ENCODE peak calls at places on chromosomes 2 and 18, in five cellular contexts. G, F, Q, C and J are unnamed samples.

GRCh38 chr2:107338059-107338458 is 452.1 kb upstream of the ST6GAL2 start:
- DNase-seq in G (no peak), F (peak), Q (no peak), C (no peak), J (no peak)

GRCh38 chr2:96359866-96360265 is 24.3 kb downstream of the NCAPH start:
- DNase-seq in G (no peak), F (no peak), Q (no peak), C (no peak), J (no peak)

GRCh38 chr2:118881490-118882129 is 34.2 kb upstream of the EN1 start:
- DNase-seq in G (peak), F (peak), Q (peak), C (peak), J (peak)

GRCh38 chr2:99395589-99396130 is 58.5 kb downstream of the EIF5B start:
- DNase-seq in G (no peak), F (no peak), Q (no peak), C (no peak), J (no peak)

GRCh38 chr18:13159579-13159978 is 59.0 kb upstream of the LDLRAD4 start:
- DNase-seq in G (no peak), F (peak), Q (no peak), C (peak), J (peak)

GRCh38 chr2:157466764-157467163 is 22.9 kb upstream of the CYTIP start:
- DNase-seq in G (no peak), F (no peak), Q (no peak), C (no peak), J (no peak)

GRCh38 chr2:71779306-71779855 is 326.0 kb downstream of the DYSF start:
- DNase-seq in G (no peak), F (peak), Q (no peak), C (no peak), J (peak)

GRCh38 chr2:61988462-61989366 is 83.2 kb downstream of the COMMD1 start:
- DNase-seq in G (no peak), F (peak), Q (no peak), C (no peak), J (peak)

GRCh38 chr2:39845460-39846146 is 66.5 kb upstream of the THUMPD2 start:
- DNase-seq in G (no peak), F (no peak), Q (no peak), C (peak), J (no peak)

GRCh38 chr2:128410035-128410757 is 91.5 kb upstream of the HS6ST1 start:
- DNase-seq in G (no peak), F (no peak), Q (no peak), C (no peak), J (no peak)

GRCh38 chr18:61583548-61583947 is 250.3 kb downstream of the CDH20 start:
- DNase-seq in G (no peak), F (no peak), Q (no peak), C (no peak), J (no peak)

GRCh38 chr2:141526760-141527159 is 604.1 kb downstream of the LRP1B start:
- DNase-seq in G (no peak), F (no peak), Q (no peak), C (no peak), J (no peak)

GRCh38 chr2:59752512-59752911 is 800.9 kb downstream of the BCL11A start:
- DNase-seq in G (no peak), F (no peak), Q (no peak), C (no peak), J (no peak)

GRCh38 chr18:66995270-66995669 is 391.4 kb upstream of the CDH19 start:
- DNase-seq in G (no peak), F (no peak), Q (no peak), C (no peak), J (no peak)

GRCh38 chr18:22640281-22640842 is 222.6 kb upstream of the CTAGE1 start:
- DNase-seq in G (no peak), F (no peak), Q (no peak), C (no peak), J (no peak)

GRCh38 chr2:1272835-1273234 is 140.4 kb upstream of the TPO start:
- DNase-seq in G (no peak), F (no peak), Q (no peak), C (no peak), J (no peak)

GRCh38 chr2:230007931-230008707 is 60.6 kb downstream of the SLC16A14 start:
- DNase-seq in G (peak), F (peak), Q (peak), C (peak), J (peak)

GRCh38 chr2:30252723-30253688 is 21.7 kb downstream of the LBH start:
- DNase-seq in G (peak), F (peak), Q (no peak), C (no peak), J (no peak)

GRCh38 chr18:45844938-45845337 is 19.5 kb downstream of the SIGLEC15 start:
- DNase-seq in G (no peak), F (no peak), Q (no peak), C (no peak), J (no peak)

GRCh38 chr2:150679456-150680120 is 192.1 kb upstream of the RND3 start:
- DNase-seq in G (no peak), F (no peak), Q (no peak), C (no peak), J (no peak)

GRCh38 chr18:9469700-9470099 is 5.6 kb upstream of the RALBP1 start:
- DNase-seq in G (no peak), F (no peak), Q (no peak), C (no peak), J (no peak)

GRCh38 chr2:135299656-135300244 is 231.3 kb downstream of the ZRANB3 start:
- DNase-seq in G (no peak), F (peak), Q (no peak), C (no peak), J (no peak)
- H3K4me3 ChIP-seq in G (no peak), F (no peak), Q (no peak), C (no peak), J (no peak)

DNA sequence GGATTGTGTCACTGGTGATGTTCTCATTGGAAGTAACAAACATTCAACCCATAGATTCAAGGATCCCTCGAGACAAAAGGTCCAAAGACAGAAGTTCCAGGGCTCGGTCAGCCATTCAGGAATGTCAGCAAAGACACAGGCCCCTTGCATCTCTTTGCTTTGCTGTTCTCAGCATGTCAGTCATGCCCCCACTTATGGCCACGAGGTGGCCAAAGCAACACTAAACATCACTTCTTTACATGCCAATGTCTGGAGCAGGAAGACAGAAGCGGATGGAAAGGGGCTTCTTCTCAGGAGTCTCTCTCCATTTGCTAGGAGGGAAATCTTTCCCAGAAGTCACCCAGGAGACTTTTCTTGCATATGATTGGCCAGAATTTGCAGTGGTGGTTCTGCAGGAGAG is 191.6 kb upstream of the SP5 start:
- DNase-seq in G (no peak), F (no peak), Q (no peak), C (no peak), J (no peak)
- TF ChIP-seq CTCF in G (no peak), F (no peak), Q (no peak), C (no peak), J (no peak)

GRCh38 chr2:167712275-167712674 is 535.1 kb downstream of the STK39 start:
- DNase-seq in G (no peak), F (no peak), Q (no peak), C (no peak), J (no peak)
- H3K4me3 ChIP-seq in G (no peak), F (no peak), Q (no peak), C (no peak), J (no peak)

GRCh38 chr2:9287400-9288059 is 80.9 kb downstream of the ASAP2 start:
- DNase-seq in G (no peak), F (peak), Q (no peak), C (peak), J (peak)
- TF ChIP-seq CTCF in G (no peak), F (no peak), Q (no peak), C (no peak), J (no peak)